ENCODE peak calls at places on chromosomes 7 and 10, in eight cellular contexts. One of them, this sample, is unnamed.

GRCh38 chr7:127379642-127380041 is 12.9 kb downstream of the ZNF800 start:
- DNase-seq in stimulated activated CD4-positive, alpha-beta T cell treated with anti-CD3 and anti-CD28 coated beads, Interleukin-4, amount 100 ng/mL, for 4 hours: no peak
- DNase-seq in lower leg skin: no peak
- DNase-seq in NCI-H1105 treated with DMSO at 0.1 percent for 48 hours: no peak
- DNase-seq in nucleus accumbens: no peak
- DNase-seq in amygdala: no peak
- DNase-seq in cardiac muscle cell: no peak
- DNase-seq in CD4-positive, alpha-beta T cell: no peak
- DNase-seq in this sample: no peak

GRCh38 chr10:95963992-95964391 is 56.2 kb downstream of the CC2D2B start:
- DNase-seq in CD4-positive, alpha-beta T cell: no peak
- DNase-seq in NCI-H1105 treated with DMSO at 0.1 percent for 48 hours: no peak
- DNase-seq in nucleus accumbens: no peak
- DNase-seq in lower leg skin: no peak
- DNase-seq in amygdala: no peak
- DNase-seq in cardiac muscle cell: no peak
- DNase-seq in stimulated activated CD4-positive, alpha-beta T cell treated with anti-CD3 and anti-CD28 coated beads, Interleukin-4, amount 100 ng/mL, for 4 hours: no peak
- DNase-seq in this sample: no peak

GRCh38 chr7:116679495-116679894 is 7.5 kb downstream of the MET start:
- DNase-seq in cardiac muscle cell: no peak
- DNase-seq in stimulated activated CD4-positive, alpha-beta T cell treated with anti-CD3 and anti-CD28 coated beads, Interleukin-4, amount 100 ng/mL, for 4 hours: no peak
- DNase-seq in NCI-H1105 treated with DMSO at 0.1 percent for 48 hours: peak
- DNase-seq in nucleus accumbens: no peak
- DNase-seq in lower leg skin: no peak
- DNase-seq in amygdala: no peak
- DNase-seq in CD4-positive, alpha-beta T cell: no peak
- DNase-seq in this sample: peak

GRCh38 chr10:45241865-45242518 is 73.4 kb downstream of the OR13A1 start:
- DNase-seq in amygdala: no peak
- DNase-seq in CD4-positive, alpha-beta T cell: no peak
- DNase-seq in nucleus accumbens: no peak
- DNase-seq in NCI-H1105 treated with DMSO at 0.1 percent for 48 hours: no peak
- DNase-seq in lower leg skin: no peak
- DNase-seq in stimulated activated CD4-positive, alpha-beta T cell treated with anti-CD3 and anti-CD28 coated beads, Interleukin-4, amount 100 ng/mL, for 4 hours: no peak
- DNase-seq in cardiac muscle cell: peak
- DNase-seq in this sample: no peak

GRCh38 chr7:24054231-24054630 is 229.8 kb upstream of the NPY start:
- DNase-seq in stimulated activated CD4-positive, alpha-beta T cell treated with anti-CD3 and anti-CD28 coated beads, Interleukin-4, amount 100 ng/mL, for 4 hours: no peak
- DNase-seq in cardiac muscle cell: no peak
- DNase-seq in amygdala: no peak
- DNase-seq in CD4-positive, alpha-beta T cell: no peak
- DNase-seq in NCI-H1105 treated with DMSO at 0.1 percent for 48 hours: peak
- DNase-seq in lower leg skin: no peak
- DNase-seq in nucleus accumbens: no peak
- DNase-seq in this sample: peak

GRCh38 chr7:35714407-35714806 is 19.5 kb upstream of the HERPUD2 start:
- DNase-seq in lower leg skin: no peak
- DNase-seq in amygdala: no peak
- DNase-seq in cardiac muscle cell: no peak
- DNase-seq in NCI-H1105 treated with DMSO at 0.1 percent for 48 hours: no peak
- DNase-seq in nucleus accumbens: no peak
- DNase-seq in CD4-positive, alpha-beta T cell: no peak
- DNase-seq in stimulated activated CD4-positive, alpha-beta T cell treated with anti-CD3 and anti-CD28 coated beads, Interleukin-4, amount 100 ng/mL, for 4 hours: no peak
- DNase-seq in this sample: no peak

GRCh38 chr7:111137296-111138195 is 46.6 kb downstream of the LRRN3 start:
- DNase-seq in nucleus accumbens: no peak
- DNase-seq in CD4-positive, alpha-beta T cell: no peak
- DNase-seq in cardiac muscle cell: peak
- DNase-seq in NCI-H1105 treated with DMSO at 0.1 percent for 48 hours: no peak
- DNase-seq in stimulated activated CD4-positive, alpha-beta T cell treated with anti-CD3 and anti-CD28 coated beads, Interleukin-4, amount 100 ng/mL, for 4 hours: no peak
- DNase-seq in lower leg skin: no peak
- DNase-seq in amygdala: peak
- DNase-seq in this sample: no peak

GRCh38 chr10:82089327-82089726 is 214.3 kb downstream of the NRG3 start:
- DNase-seq in CD4-positive, alpha-beta T cell: no peak
- DNase-seq in cardiac muscle cell: no peak
- DNase-seq in nucleus accumbens: peak
- DNase-seq in NCI-H1105 treated with DMSO at 0.1 percent for 48 hours: peak
- DNase-seq in stimulated activated CD4-positive, alpha-beta T cell treated with anti-CD3 and anti-CD28 coated beads, Interleukin-4, amount 100 ng/mL, for 4 hours: no peak
- DNase-seq in lower leg skin: no peak
- DNase-seq in amygdala: no peak
- DNase-seq in this sample: no peak

GRCh38 chr10:17673517-17674051 is 29.6 kb downstream of the STAM start:
- DNase-seq in NCI-H1105 treated with DMSO at 0.1 percent for 48 hours: no peak
- DNase-seq in CD4-positive, alpha-beta T cell: no peak
- DNase-seq in cardiac muscle cell: peak
- DNase-seq in nucleus accumbens: no peak
- DNase-seq in stimulated activated CD4-positive, alpha-beta T cell treated with anti-CD3 and anti-CD28 coated beads, Interleukin-4, amount 100 ng/mL, for 4 hours: no peak
- DNase-seq in lower leg skin: no peak
- DNase-seq in amygdala: no peak
- DNase-seq in this sample: no peak

GRCh38 chr10:42790835-42791234 is 8.2 kb downstream of the BMS1 start:
- DNase-seq in stimulated activated CD4-positive, alpha-beta T cell treated with anti-CD3 and anti-CD28 coated beads, Interleukin-4, amount 100 ng/mL, for 4 hours: no peak
- DNase-seq in CD4-positive, alpha-beta T cell: no peak
- DNase-seq in lower leg skin: no peak
- DNase-seq in nucleus accumbens: no peak
- DNase-seq in NCI-H1105 treated with DMSO at 0.1 percent for 48 hours: no peak
- DNase-seq in cardiac muscle cell: no peak
- DNase-seq in amygdala: no peak
- DNase-seq in this sample: no peak

This sample was measured in NCI-H69.